ENCODE peak calls at places on chromosome 19, in eight cellular contexts. C, K, F, A, J, S, P and Q are unnamed samples.

GRCh38 chr19:50432658-50433057 is at the start of gene MYBPC2:
- DNase-seq in C (no peak), K (no peak), F (no peak), A (no peak), J (no peak), S (no peak), P (no peak), Q (no peak)

GRCh38 chr19:17209126-17210036 is 5.8 kb upstream of the USE1 start:
- DNase-seq in C (no peak), K (no peak), F (peak; percentile 23), A (no peak), J (no peak), S (no peak), P (peak; percentile 31), Q (peak; percentile 7)

GRCh38 chr19:4624301-4624700 is 15.0 kb upstream of the TNFAIP8L1 start:
- DNase-seq in C (no peak), K (no peak), F (no peak), A (no peak), J (no peak), S (no peak), P (no peak), Q (no peak)

GRCh38 chr19:21604351-21604926 is 99.0 kb downstream of the ZNF429 start:
- DNase-seq in C (no peak), K (no peak), F (peak; percentile 4), A (no peak), J (peak; percentile 14), S (no peak), P (no peak), Q (peak; percentile 30)

GRCh38 chr19:49133621-49134454 is 14.5 kb downstream of the PPFIA3 start:
- DNase-seq in C (peak; percentile 69), K (no peak), F (peak; percentile 40), A (no peak), J (no peak), S (no peak), P (no peak), Q (no peak)

GRCh38 chr19:16874250-16874977 is 14.4 kb upstream of the F2RL3 start:
- DNase-seq in C (no peak), K (no peak), F (no peak), A (no peak), J (no peak), S (no peak), P (no peak), Q (no peak)

GRCh38 chr19:38710928-38711725 is 33.1 kb downstream of the CAPN12 start:
- DNase-seq in C (peak; percentile 60), K (no peak), F (no peak), A (no peak), J (peak; percentile 74), S (no peak), P (no peak), Q (no peak)

GRCh38 chr19:42540071-42540553 is 11.8 kb upstream of the CEACAM1 start:
- DNase-seq in C (no peak), K (no peak), F (no peak), A (no peak), J (no peak), S (no peak), P (no peak), Q (no peak)

GRCh38 chr19:46919324-46919723 is 58.5 kb downstream of the ARHGAP35 start:
- DNase-seq in C (no peak), K (no peak), F (peak; percentile 53), A (no peak), J (no peak), S (no peak), P (no peak), Q (peak; percentile 28)

GRCh38 chr19:42277821-42278809 is 9.1 kb downstream of the CIC start:
- DNase-seq in C (no peak), K (peak; percentile 39), F (peak; percentile 70), A (no peak), J (no peak), S (no peak), P (no peak), Q (peak; percentile 59)

GRCh38 chr19:6480843-6481415 is 658 bp downstream of the DENND1C start:
- DNase-seq in C (no peak), K (no peak), F (no peak), A (no peak), J (no peak), S (no peak), P (no peak), Q (no peak)

GRCh38 chr19:7355151-7355845 is 6.6 kb downstream of the ARHGEF18 start:
- DNase-seq in C (no peak), K (no peak), F (peak; percentile 48), A (no peak), J (no peak), S (no peak), P (no peak), Q (no peak)

GRCh38 chr19:39514840-39515550 is at the start of gene SELENOV:
- DNase-seq in C (no peak), K (peak; percentile 3), F (no peak), A (no peak), J (no peak), S (no peak), P (peak; percentile 14), Q (no peak)

GRCh38 chr19:13172335-13173128 is 22.3 kb downstream of the IER2 start:
- DNase-seq in C (peak; percentile 82), K (no peak), F (peak; percentile 85), A (peak; percentile 40), J (peak; percentile 51), S (peak; percentile 48), P (no peak), Q (peak; percentile 85)

GRCh38 chr19:47445937-47446402 is 25.7 kb downstream of the SLC8A2 start:
- DNase-seq in C (peak; percentile 40), K (peak; percentile 77), F (peak; percentile 14), A (no peak), J (no peak), S (peak; percentile 39), P (no peak), Q (no peak)